ENCODE peak calls at places on chromosomes 6 and 20, in seven cellular contexts. One of them, this sample, is unnamed.

GRCh38 chr6:67722861-67723261 is 912.2 kb upstream of the ADGRB3 start:
- DNase-seq in body of pancreas: no peak
- DNase-seq in choroid plexus epithelial cell: no peak
- DNase-seq in retinal pigment epithelial cell: no peak
- DNase-seq in astrocyte of the cerebellum: no peak
- DNase-seq in right lobe of liver: no peak
- DNase-seq in HFF-Myc: no peak
- DNase-seq in this sample: no peak

GRCh38 chr6:137819740-137820139 is 47.3 kb upstream of the TNFAIP3 start:
- DNase-seq in body of pancreas: no peak
- DNase-seq in choroid plexus epithelial cell: no peak
- DNase-seq in retinal pigment epithelial cell: no peak
- DNase-seq in astrocyte of the cerebellum: no peak
- DNase-seq in right lobe of liver: no peak
- DNase-seq in HFF-Myc: no peak
- DNase-seq in this sample: no peak

GRCh38 chr6:31356216-31356945 is 598 bp downstream of the HLA-B start:
- DNase-seq in body of pancreas: peak
- DNase-seq in choroid plexus epithelial cell: peak
- DNase-seq in retinal pigment epithelial cell: no peak
- DNase-seq in astrocyte of the cerebellum: no peak
- DNase-seq in right lobe of liver: peak
- DNase-seq in HFF-Myc: no peak
- DNase-seq in this sample: no peak

GRCh38 chr6:53011993-53012392 is 16.9 kb upstream of the GSTA4 start:
- DNase-seq in body of pancreas: no peak
- DNase-seq in choroid plexus epithelial cell: peak
- DNase-seq in retinal pigment epithelial cell: no peak
- DNase-seq in astrocyte of the cerebellum: no peak
- DNase-seq in right lobe of liver: no peak
- DNase-seq in HFF-Myc: no peak
- DNase-seq in this sample: no peak

GRCh38 chr6:71254323-71254722 is 34.3 kb upstream of the OGFRL1 start:
- DNase-seq in body of pancreas: no peak
- DNase-seq in choroid plexus epithelial cell: no peak
- DNase-seq in retinal pigment epithelial cell: no peak
- DNase-seq in astrocyte of the cerebellum: no peak
- DNase-seq in right lobe of liver: no peak
- DNase-seq in HFF-Myc: no peak
- DNase-seq in this sample: no peak

GRCh38 chr6:167435209-167435728 is 110.4 kb downstream of the TTLL2 start:
- DNase-seq in body of pancreas: no peak
- DNase-seq in choroid plexus epithelial cell: no peak
- DNase-seq in retinal pigment epithelial cell: no peak
- DNase-seq in astrocyte of the cerebellum: no peak
- DNase-seq in right lobe of liver: no peak
- DNase-seq in HFF-Myc: no peak
- DNase-seq in this sample: no peak

GRCh38 chr6:31663961-31664789 is 622 bp downstream of the GPANK1 start:
- DNase-seq in body of pancreas: peak
- DNase-seq in choroid plexus epithelial cell: peak
- DNase-seq in retinal pigment epithelial cell: no peak
- DNase-seq in astrocyte of the cerebellum: peak
- DNase-seq in right lobe of liver: no peak
- DNase-seq in HFF-Myc: peak
- DNase-seq in this sample: no peak

GRCh38 chr6:161259302-161259701 is 14.6 kb downstream of the AGPAT4 start:
- DNase-seq in body of pancreas: no peak
- DNase-seq in choroid plexus epithelial cell: no peak
- DNase-seq in retinal pigment epithelial cell: no peak
- DNase-seq in astrocyte of the cerebellum: no peak
- DNase-seq in right lobe of liver: no peak
- DNase-seq in HFF-Myc: no peak
- DNase-seq in this sample: no peak

GRCh38 chr6:98924647-98925046 is 23.1 kb downstream of the FBXL4 start:
- DNase-seq in body of pancreas: peak
- DNase-seq in choroid plexus epithelial cell: no peak
- DNase-seq in retinal pigment epithelial cell: no peak
- DNase-seq in astrocyte of the cerebellum: no peak
- DNase-seq in right lobe of liver: peak
- DNase-seq in HFF-Myc: no peak
- DNase-seq in this sample: no peak

GRCh38 chr6:39077882-39078594 is 29.5 kb downstream of the GLP1R start:
- DNase-seq in body of pancreas: no peak
- DNase-seq in choroid plexus epithelial cell: no peak
- DNase-seq in retinal pigment epithelial cell: no peak
- DNase-seq in astrocyte of the cerebellum: no peak
- DNase-seq in right lobe of liver: no peak
- DNase-seq in HFF-Myc: no peak
- DNase-seq in this sample: no peak

GRCh38 chr6:26044140-26045045 is 42.8 kb upstream of the HFE start:
- DNase-seq in body of pancreas: peak
- DNase-seq in choroid plexus epithelial cell: peak
- DNase-seq in retinal pigment epithelial cell: no peak
- DNase-seq in astrocyte of the cerebellum: no peak
- DNase-seq in right lobe of liver: peak
- DNase-seq in HFF-Myc: no peak
- DNase-seq in this sample: no peak

GRCh38 chr20:56328861-56329260 is 29.9 kb upstream of the FAM210B start:
- DNase-seq in body of pancreas: no peak
- DNase-seq in choroid plexus epithelial cell: peak
- DNase-seq in retinal pigment epithelial cell: no peak
- DNase-seq in astrocyte of the cerebellum: no peak
- DNase-seq in right lobe of liver: no peak
- DNase-seq in HFF-Myc: no peak
- DNase-seq in this sample: no peak

GRCh38 chr6:164409309-164410009 is 899.9 kb downstream of the C6orf118 start:
- DNase-seq in body of pancreas: no peak
- DNase-seq in choroid plexus epithelial cell: no peak
- DNase-seq in retinal pigment epithelial cell: no peak
- DNase-seq in astrocyte of the cerebellum: no peak
- DNase-seq in right lobe of liver: no peak
- DNase-seq in HFF-Myc: no peak
- DNase-seq in this sample: no peak

GRCh38 chr20:2752631-2753455 is 47.6 kb downstream of the CPXM1 start:
- DNase-seq in body of pancreas: peak
- DNase-seq in choroid plexus epithelial cell: peak
- DNase-seq in retinal pigment epithelial cell: no peak
- DNase-seq in astrocyte of the cerebellum: no peak
- DNase-seq in right lobe of liver: peak
- DNase-seq in HFF-Myc: no peak
- DNase-seq in this sample: no peak

GRCh38 chr20:24165336-24166126 is 177.0 kb upstream of the GGTLC1 start:
- DNase-seq in body of pancreas: no peak
- DNase-seq in choroid plexus epithelial cell: no peak
- DNase-seq in retinal pigment epithelial cell: no peak
- DNase-seq in astrocyte of the cerebellum: no peak
- DNase-seq in right lobe of liver: no peak
- DNase-seq in HFF-Myc: no peak
- DNase-seq in this sample: no peak

DNA sequence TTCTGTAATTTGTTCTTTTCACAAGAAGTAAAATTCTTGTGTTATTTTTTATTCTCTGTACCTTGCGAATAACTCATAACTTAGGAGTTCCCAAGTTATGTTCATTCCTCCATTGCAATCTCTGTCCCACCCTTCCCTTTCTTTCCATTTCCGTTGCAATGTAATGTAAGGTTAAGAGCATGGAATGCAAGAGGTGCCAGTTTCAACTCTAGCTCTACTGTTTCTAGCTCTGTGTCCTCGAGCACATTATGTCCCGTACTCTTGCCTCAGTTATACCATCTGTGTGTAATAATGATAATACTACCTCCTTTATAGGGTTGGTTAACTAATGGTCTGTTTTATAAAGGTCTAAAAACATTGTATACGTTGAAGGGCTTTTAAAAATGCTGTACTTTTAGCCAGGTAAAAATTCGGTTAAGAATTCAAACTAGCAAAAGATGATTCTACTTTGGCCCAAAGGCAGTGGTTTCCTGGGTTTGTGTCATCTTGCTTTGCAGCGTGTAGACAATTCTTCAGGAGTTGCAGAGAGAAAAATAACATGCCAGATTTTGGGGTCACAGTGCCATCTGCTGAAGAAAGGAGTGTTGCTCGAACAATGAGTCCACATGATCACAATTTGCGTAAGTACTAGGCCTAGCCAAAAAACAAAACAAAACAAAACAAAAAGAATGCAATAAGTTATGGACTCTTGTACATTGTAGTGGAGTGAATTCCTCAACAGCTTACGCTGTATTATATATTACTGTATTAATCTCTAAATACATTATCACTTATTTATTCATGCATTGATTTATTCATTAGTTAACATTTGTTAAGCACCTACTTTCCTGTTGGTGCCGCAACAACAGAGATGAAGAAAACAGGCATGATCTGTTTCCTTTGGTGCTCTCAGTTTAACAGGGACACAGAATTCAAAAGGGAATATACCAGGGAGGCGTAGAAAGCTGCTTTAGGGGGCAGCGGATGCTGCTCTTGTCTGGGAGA is 10.0 kb upstream of the PFDN4 start:
- DNase-seq in body of pancreas: no peak
- DNase-seq in choroid plexus epithelial cell: peak
- DNase-seq in retinal pigment epithelial cell: no peak
- DNase-seq in astrocyte of the cerebellum: peak
- DNase-seq in right lobe of liver: peak
- DNase-seq in HFF-Myc: peak
- DNase-seq in this sample: peak
- TF ChIP-seq CTCF in body of pancreas: no peak
- TF ChIP-seq CTCF in choroid plexus epithelial cell: peak
- TF ChIP-seq CTCF in retinal pigment epithelial cell: peak
- TF ChIP-seq CTCF in astrocyte of the cerebellum: peak
- TF ChIP-seq CTCF in right lobe of liver: peak
- TF ChIP-seq CTCF in HFF-Myc: peak
- TF ChIP-seq CTCF in this sample: peak

GRCh38 chr6:76681781-76682180 is 609.3 kb upstream of the IMPG1 start:
- DNase-seq in body of pancreas: no peak
- DNase-seq in choroid plexus epithelial cell: peak
- DNase-seq in retinal pigment epithelial cell: no peak
- DNase-seq in astrocyte of the cerebellum: no peak
- DNase-seq in right lobe of liver: no peak
- DNase-seq in HFF-Myc: no peak
- DNase-seq in this sample: no peak

GRCh38 chr6:76684881-76685280 is 612.4 kb upstream of the IMPG1 start:
- DNase-seq in body of pancreas: no peak
- DNase-seq in choroid plexus epithelial cell: peak
- DNase-seq in retinal pigment epithelial cell: no peak
- DNase-seq in astrocyte of the cerebellum: no peak
- DNase-seq in right lobe of liver: no peak
- DNase-seq in HFF-Myc: no peak
- DNase-seq in this sample: no peak

GRCh38 chr6:76677017-76677416 is 604.6 kb upstream of the IMPG1 start:
- DNase-seq in body of pancreas: no peak
- DNase-seq in choroid plexus epithelial cell: no peak
- DNase-seq in retinal pigment epithelial cell: no peak
- DNase-seq in astrocyte of the cerebellum: no peak
- DNase-seq in right lobe of liver: no peak
- DNase-seq in HFF-Myc: no peak
- DNase-seq in this sample: no peak

GRCh38 chr6:76683985-76684384 is 611.5 kb upstream of the IMPG1 start:
- DNase-seq in body of pancreas: no peak
- DNase-seq in choroid plexus epithelial cell: no peak
- DNase-seq in retinal pigment epithelial cell: no peak
- DNase-seq in astrocyte of the cerebellum: no peak
- DNase-seq in right lobe of liver: no peak
- DNase-seq in HFF-Myc: no peak
- DNase-seq in this sample: no peak

GRCh38 chr6:76682842-76683241 is 610.4 kb upstream of the IMPG1 start:
- DNase-seq in body of pancreas: no peak
- DNase-seq in choroid plexus epithelial cell: peak
- DNase-seq in retinal pigment epithelial cell: no peak
- DNase-seq in astrocyte of the cerebellum: no peak
- DNase-seq in right lobe of liver: no peak
- DNase-seq in HFF-Myc: no peak
- DNase-seq in this sample: no peak
- TF ChIP-seq CTCF in body of pancreas: peak
- TF ChIP-seq CTCF in choroid plexus epithelial cell: peak
- TF ChIP-seq CTCF in retinal pigment epithelial cell: peak
- TF ChIP-seq CTCF in astrocyte of the cerebellum: peak
- TF ChIP-seq CTCF in right lobe of liver: peak
- TF ChIP-seq CTCF in HFF-Myc: peak
- TF ChIP-seq CTCF in this sample: peak

GRCh38 chr20:47854687-47855212 is 69.5 kb upstream of the SULF2 start:
- DNase-seq in body of pancreas: no peak
- DNase-seq in choroid plexus epithelial cell: peak
- DNase-seq in retinal pigment epithelial cell: peak
- DNase-seq in astrocyte of the cerebellum: no peak
- DNase-seq in right lobe of liver: no peak
- DNase-seq in HFF-Myc: peak
- DNase-seq in this sample: no peak
- TF ChIP-seq CTCF in body of pancreas: no peak
- TF ChIP-seq CTCF in choroid plexus epithelial cell: peak
- TF ChIP-seq CTCF in retinal pigment epithelial cell: peak
- TF ChIP-seq CTCF in astrocyte of the cerebellum: peak
- TF ChIP-seq CTCF in right lobe of liver: peak
- TF ChIP-seq CTCF in HFF-Myc: peak
- TF ChIP-seq CTCF in this sample: peak

GRCh38 chr6:28220164-28221133 is 4.6 kb upstream of the ZSCAN9 start:
- DNase-seq in body of pancreas: no peak
- DNase-seq in choroid plexus epithelial cell: no peak
- DNase-seq in retinal pigment epithelial cell: no peak
- DNase-seq in astrocyte of the cerebellum: no peak
- DNase-seq in right lobe of liver: no peak
- DNase-seq in HFF-Myc: no peak
- DNase-seq in this sample: no peak
- TF ChIP-seq CTCF in body of pancreas: no peak
- TF ChIP-seq CTCF in choroid plexus epithelial cell: no peak
- TF ChIP-seq CTCF in retinal pigment epithelial cell: no peak
- TF ChIP-seq CTCF in astrocyte of the cerebellum: no peak
- TF ChIP-seq CTCF in right lobe of liver: no peak
- TF ChIP-seq CTCF in HFF-Myc: no peak
- TF ChIP-seq CTCF in this sample: no peak

GRCh38 chr20:36544134-36545018 is 3.1 kb downstream of the MYL9 start:
- DNase-seq in body of pancreas: peak
- DNase-seq in choroid plexus epithelial cell: peak
- DNase-seq in retinal pigment epithelial cell: peak
- DNase-seq in astrocyte of the cerebellum: peak
- DNase-seq in right lobe of liver: no peak
- DNase-seq in HFF-Myc: no peak
- DNase-seq in this sample: no peak
- TF ChIP-seq CTCF in body of pancreas: no peak
- TF ChIP-seq CTCF in choroid plexus epithelial cell: no peak
- TF ChIP-seq CTCF in retinal pigment epithelial cell: no peak
- TF ChIP-seq CTCF in astrocyte of the cerebellum: no peak
- TF ChIP-seq CTCF in right lobe of liver: no peak
- TF ChIP-seq CTCF in HFF-Myc: no peak
- TF ChIP-seq CTCF in this sample: no peak

DNA sequence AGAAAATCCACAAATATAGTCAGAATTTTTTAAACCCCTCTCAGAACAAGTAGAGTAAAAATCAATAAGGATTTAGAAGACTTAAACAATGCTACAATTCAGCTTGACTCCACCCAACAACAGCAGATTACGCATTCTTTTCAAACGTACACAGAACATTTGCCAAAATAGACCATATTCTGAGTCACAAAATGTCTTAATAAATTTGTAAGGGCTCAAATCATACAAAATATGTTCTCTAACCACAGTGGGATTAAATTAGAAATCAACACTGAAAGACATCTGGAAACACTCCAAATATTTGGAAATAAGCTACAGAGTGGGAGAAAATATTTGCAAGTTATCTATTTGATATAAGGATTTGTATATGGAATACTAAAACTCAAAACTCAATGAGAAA is 164.2 kb upstream of the AKAP12 start:
- DNase-seq in body of pancreas: no peak
- DNase-seq in choroid plexus epithelial cell: peak
- DNase-seq in retinal pigment epithelial cell: peak
- DNase-seq in astrocyte of the cerebellum: no peak
- DNase-seq in right lobe of liver: no peak
- DNase-seq in HFF-Myc: no peak
- DNase-seq in this sample: no peak
- TF ChIP-seq CTCF in body of pancreas: no peak
- TF ChIP-seq CTCF in choroid plexus epithelial cell: no peak
- TF ChIP-seq CTCF in retinal pigment epithelial cell: no peak
- TF ChIP-seq CTCF in astrocyte of the cerebellum: no peak
- TF ChIP-seq CTCF in right lobe of liver: no peak
- TF ChIP-seq CTCF in HFF-Myc: no peak
- TF ChIP-seq CTCF in this sample: no peak

This sample was measured in AG09309.